ENCODE peak calls at places on chromosomes 6 and 20, in four cellular contexts. D, H, R and Y are unnamed samples.

GRCh38 chr6:3878048-3878666 is 29.0 kb downstream of the FAM50B start:
- DNase-seq in D (no peak), H (no peak), R (no peak), Y (peak)

GRCh38 chr6:43921039-43921438 is 151.0 kb downstream of the VEGFA start:
- DNase-seq in D (no peak), H (no peak), R (no peak), Y (no peak)

GRCh38 chr6:133741375-133741861 is 147.5 kb upstream of the TCF21 start:
- DNase-seq in D (no peak), H (peak), R (no peak), Y (no peak)

GRCh38 chr20:51382986-51383821 is 159.3 kb downstream of the NFATC2 start:
- DNase-seq in D (no peak), H (no peak), R (no peak), Y (no peak)

GRCh38 chr20:49951160-49951559 is 15.0 kb downstream of the RNF114 start:
- DNase-seq in D (no peak), H (no peak), R (no peak), Y (no peak)

GRCh38 chr6:17268114-17268513 is 13.0 kb upstream of the RBM24 start:
- DNase-seq in D (no peak), H (no peak), R (no peak), Y (no peak)

GRCh38 chr6:109081026-109081425 is 13.6 kb downstream of the SESN1 start:
- DNase-seq in D (peak), H (no peak), R (no peak), Y (no peak)

GRCh38 chr20:51085761-51086160 is 62.9 kb upstream of the KCNG1 start:
- DNase-seq in D (no peak), H (peak), R (no peak), Y (no peak)

GRCh38 chr6:43669050-43669921 is 18.3 kb downstream of the MRPS18A start:
- DNase-seq in D (peak), H (no peak), R (no peak), Y (no peak)

GRCh38 chr6:80535914-80536565 is 429.6 kb downstream of the BCKDHB start:
- DNase-seq in D (no peak), H (no peak), R (no peak), Y (no peak)

GRCh38 chr6:21227486-21227885 is 366.1 kb upstream of the SOX4 start:
- DNase-seq in D (no peak), H (no peak), R (no peak), Y (no peak)

GRCh38 chr6:16236648-16237199 is 1.7 kb upstream of the GMPR start:
- DNase-seq in D (no peak), H (no peak), R (peak), Y (no peak)

GRCh38 chr20:57469418-57470211 is 55.3 kb downstream of the CTCFL start:
- DNase-seq in D (no peak), H (no peak), R (no peak), Y (no peak)

GRCh38 chr20:64143018-64143801 is 21.0 kb upstream of the MYT1 start:
- DNase-seq in D (no peak), H (no peak), R (no peak), Y (no peak)

GRCh38 chr6:42742116-42742894 is 3.6 kb downstream of the TBCC start:
- DNase-seq in D (no peak), H (no peak), R (peak), Y (no peak)

GRCh38 chr6:139290787-139291294 is 957 bp downstream of the TXLNB start:
- DNase-seq in D (peak), H (no peak), R (peak), Y (no peak)

GRCh38 chr20:48823960-48824497 is 3.8 kb downstream of the PREX1 start:
- DNase-seq in D (no peak), H (no peak), R (peak), Y (no peak)

GRCh38 chr6:14092861-14093789 is 24.4 kb upstream of the CD83 start:
- DNase-seq in D (no peak), H (no peak), R (no peak), Y (peak)

GRCh38 chr6:37323568-37323967 is 30.2 kb upstream of the RNF8 start:
- DNase-seq in D (no peak), H (no peak), R (no peak), Y (no peak)

GRCh38 chr20:47764154-47764734 is 21.0 kb downstream of the SULF2 start:
- DNase-seq in D (no peak), H (no peak), R (peak), Y (no peak)

GRCh38 chr6:143539106-143539505 is 27.6 kb upstream of the FUCA2 start:
- DNase-seq in D (no peak), H (no peak), R (no peak), Y (no peak)

GRCh38 chr20:77231-77630 is 10.2 kb upstream of the DEFB125 start:
- DNase-seq in D (no peak), H (no peak), R (no peak), Y (no peak)

GRCh38 chr20:19784511-19785172 is 26.6 kb downstream of the RIN2 start:
- DNase-seq in D (peak), H (peak), R (peak), Y (peak)

GRCh38 chr20:45373353-45374100 is 4.6 kb downstream of the TP53TG5 start:
- DNase-seq in D (peak), H (peak), R (peak), Y (peak)

GRCh38 chr6:52015953-52016352 is 71.5 kb downstream of the PKHD1 start:
- DNase-seq in D (no peak), H (no peak), R (no peak), Y (no peak)

GRCh38 chr6:43953256-43953655 is 174.0 kb downstream of the MRPL14 start:
- DNase-seq in D (no peak), H (no peak), R (peak), Y (peak)

GRCh38 chr6:87661503-87661902 is 40.5 kb downstream of the AKIRIN2 start:
- DNase-seq in D (no peak), H (no peak), R (no peak), Y (no peak)

GRCh38 chr20:15547109-15547508 is 1026.1 kb downstream of the KIF16B start:
- DNase-seq in D (no peak), H (no peak), R (no peak), Y (no peak)

GRCh38 chr6:154509421-154510143 is 903 bp downstream of the CNKSR3 start:
- DNase-seq in D (peak), H (no peak), R (no peak), Y (peak)

GRCh38 chr6:11363881-11364576 is 131.6 kb upstream of the NEDD9 start:
- DNase-seq in D (no peak), H (no peak), R (no peak), Y (no peak)

GRCh38 chr6:3151705-3152104 is 5.6 kb downstream of the TUBB2A start:
- DNase-seq in D (no peak), H (no peak), R (no peak), Y (no peak)

GRCh38 chr6:131063028-131063763 is at the start of gene EPB41L2:
- DNase-seq in D (peak), H (peak), R (peak), Y (peak)

GRCh38 chr6:131065824-131066171 is 2.8 kb upstream of the EPB41L2 start:
- DNase-seq in D (no peak), H (no peak), R (no peak), Y (no peak)

GRCh38 chr6:131062245-131063027 is 609 bp downstream of the EPB41L2 start:
- DNase-seq in D (peak), H (no peak), R (peak), Y (no peak)

GRCh38 chr6:131065112-131065823 is 2.2 kb upstream of the EPB41L2 start:
- DNase-seq in D (no peak), H (no peak), R (no peak), Y (no peak)

GRCh38 chr6:131063764-131064272 is 773 bp upstream of the EPB41L2 start:
- DNase-seq in D (no peak), H (no peak), R (no peak), Y (no peak)
- H3K4me3 ChIP-seq in D (peak), H (peak), R (peak), Y (peak)

DNA sequence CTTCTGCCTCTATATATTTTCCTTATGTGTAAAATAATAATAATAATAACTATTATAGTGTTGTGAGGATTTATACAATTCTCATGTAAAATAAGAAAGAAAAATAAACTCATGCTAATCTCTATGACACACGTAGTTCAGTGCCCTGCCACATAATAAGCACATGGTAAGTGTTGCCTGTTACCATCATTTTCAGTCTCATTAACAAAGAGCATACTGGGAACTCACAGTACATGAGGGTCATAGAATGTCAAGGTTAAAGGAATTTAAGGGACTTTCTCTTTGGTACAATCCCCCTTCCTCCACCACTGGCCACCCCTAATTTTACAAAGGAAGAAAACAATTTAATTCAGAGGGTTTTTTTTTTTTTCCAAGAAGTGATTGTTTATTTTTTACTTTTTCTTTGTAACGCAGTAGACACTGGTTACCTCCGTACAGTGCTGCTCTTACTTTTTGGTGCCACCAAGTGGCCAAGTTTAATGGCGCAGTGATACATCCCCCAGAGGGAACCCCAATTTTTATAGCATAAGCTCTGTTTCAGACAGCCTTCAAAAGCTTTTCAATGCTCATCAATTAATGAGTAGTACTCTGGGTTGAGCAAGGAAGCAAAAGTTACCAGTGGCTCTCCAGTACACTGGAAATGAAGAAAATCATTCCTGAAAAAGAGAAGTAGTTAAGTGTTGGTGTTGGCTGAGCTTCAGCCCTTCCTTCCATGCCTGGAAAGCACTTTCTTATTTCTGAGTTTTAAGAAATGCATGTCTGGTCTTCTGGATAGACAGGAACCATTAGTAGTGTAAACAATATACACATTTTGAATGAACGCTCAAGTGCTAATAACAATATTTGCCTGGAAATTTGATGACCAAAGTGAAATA is 129.3 kb upstream of the SMLR1 start:
- DNase-seq in D (peak), H (peak), R (peak), Y (no peak)
- TF ChIP-seq CTCF in D (no peak), H (peak), R (peak), Y (no peak)

GRCh38 chr6:156827382-156827781 is 50.2 kb downstream of the ARID1B start:
- DNase-seq in D (no peak), H (no peak), R (no peak), Y (no peak)
- H3K4me3 ChIP-seq in D (no peak), H (no peak), R (no peak), Y (no peak)

GRCh38 chr6:75308250-75308988 is 23.8 kb upstream of the TMEM30A start:
- DNase-seq in D (no peak), H (no peak), R (no peak), Y (no peak)
- TF ChIP-seq CTCF in D (no peak), H (no peak), R (no peak), Y (no peak)

DNA sequence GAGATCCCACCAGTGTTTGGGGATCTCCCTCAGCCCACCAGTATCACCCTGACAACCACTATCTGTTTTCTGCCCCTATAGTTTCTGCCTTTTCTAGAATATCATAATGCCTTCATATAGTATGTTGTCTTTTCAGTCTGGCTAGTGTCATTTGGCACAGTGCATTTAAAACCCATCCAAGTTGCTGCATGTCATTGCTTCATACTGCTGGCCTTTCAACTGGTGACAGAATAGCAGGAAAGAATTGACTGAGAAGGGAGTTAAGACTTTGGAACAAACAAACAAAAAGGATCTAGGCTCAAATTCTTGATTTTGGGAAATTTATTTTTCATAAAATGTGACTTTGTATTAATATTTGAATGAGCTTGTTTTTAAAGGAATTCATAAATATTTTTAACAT is 4.5 kb downstream of the LMBRD1 start:
- DNase-seq in D (no peak), H (no peak), R (no peak), Y (peak)
- H3K4me3 ChIP-seq in D (no peak), H (no peak), R (no peak), Y (no peak)

GRCh38 chr6:105815657-105816555 is 270.2 kb upstream of the PRDM1 start:
- DNase-seq in D (no peak), H (no peak), R (no peak), Y (no peak)
- TF ChIP-seq CTCF in D (no peak), H (no peak), R (no peak), Y (no peak)

DNA sequence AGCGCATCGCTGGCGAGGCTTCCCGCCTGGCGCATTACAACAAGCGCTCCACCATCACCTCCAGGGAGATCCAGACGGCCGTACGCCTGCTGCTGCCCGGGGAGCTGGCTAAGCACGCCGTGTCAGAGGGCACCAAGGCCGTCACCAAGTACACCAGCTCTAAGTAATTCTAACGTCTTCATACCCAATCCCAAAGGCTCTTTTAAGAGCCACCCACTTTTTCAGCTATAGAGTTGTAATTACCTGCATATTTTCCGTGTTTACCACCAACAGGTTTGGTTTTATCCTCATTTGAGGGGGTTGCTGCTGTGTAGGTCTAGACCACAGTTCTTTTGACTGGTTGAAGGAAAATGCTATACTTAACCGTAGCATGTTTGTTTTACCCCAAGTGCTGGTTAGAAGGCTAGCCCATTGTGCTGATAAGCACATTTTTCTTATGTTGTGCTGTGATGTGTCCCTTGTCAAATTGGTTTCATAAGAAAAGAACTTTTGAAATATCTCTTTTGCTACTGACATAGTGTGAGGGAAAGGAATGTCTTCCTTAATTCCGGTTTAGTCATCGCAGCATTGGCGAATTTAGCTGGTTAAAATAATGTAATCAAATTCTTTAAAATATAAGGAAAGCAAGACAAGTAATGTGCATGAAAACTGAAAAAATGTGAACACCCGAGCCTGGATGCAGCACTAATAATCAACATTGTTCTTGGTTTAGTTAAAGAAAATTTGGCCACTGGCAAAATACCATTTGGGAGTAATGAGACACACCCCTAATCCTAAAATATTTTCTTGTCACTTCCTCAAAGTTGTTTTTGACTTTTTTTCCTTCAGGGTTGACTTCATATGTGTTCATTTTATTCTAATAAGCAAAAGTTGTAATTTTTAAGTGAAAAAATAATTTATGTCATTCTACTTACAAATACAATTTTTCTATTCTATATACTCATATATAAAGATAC is 112.8 kb downstream of the HFE start:
- DNase-seq in D (no peak), H (peak), R (peak), Y (no peak)
- H3K4me3 ChIP-seq in D (peak), H (peak), R (peak), Y (no peak)

GRCh38 chr20:32762754-32763201 is 593 bp downstream of the DNMT3B start:
- DNase-seq in D (peak), H (no peak), R (peak), Y (no peak)

GRCh38 chr20:32764000-32764960 is 2.1 kb downstream of the DNMT3B start:
- DNase-seq in D (no peak), H (no peak), R (peak), Y (no peak)

GRCh38 chr20:32761417-32761830 is 761 bp upstream of the DNMT3B start:
- DNase-seq in D (no peak), H (no peak), R (no peak), Y (no peak)

GRCh38 chr20:32763202-32763999 is 1.2 kb downstream of the DNMT3B start:
- DNase-seq in D (no peak), H (no peak), R (peak), Y (no peak)

DNA sequence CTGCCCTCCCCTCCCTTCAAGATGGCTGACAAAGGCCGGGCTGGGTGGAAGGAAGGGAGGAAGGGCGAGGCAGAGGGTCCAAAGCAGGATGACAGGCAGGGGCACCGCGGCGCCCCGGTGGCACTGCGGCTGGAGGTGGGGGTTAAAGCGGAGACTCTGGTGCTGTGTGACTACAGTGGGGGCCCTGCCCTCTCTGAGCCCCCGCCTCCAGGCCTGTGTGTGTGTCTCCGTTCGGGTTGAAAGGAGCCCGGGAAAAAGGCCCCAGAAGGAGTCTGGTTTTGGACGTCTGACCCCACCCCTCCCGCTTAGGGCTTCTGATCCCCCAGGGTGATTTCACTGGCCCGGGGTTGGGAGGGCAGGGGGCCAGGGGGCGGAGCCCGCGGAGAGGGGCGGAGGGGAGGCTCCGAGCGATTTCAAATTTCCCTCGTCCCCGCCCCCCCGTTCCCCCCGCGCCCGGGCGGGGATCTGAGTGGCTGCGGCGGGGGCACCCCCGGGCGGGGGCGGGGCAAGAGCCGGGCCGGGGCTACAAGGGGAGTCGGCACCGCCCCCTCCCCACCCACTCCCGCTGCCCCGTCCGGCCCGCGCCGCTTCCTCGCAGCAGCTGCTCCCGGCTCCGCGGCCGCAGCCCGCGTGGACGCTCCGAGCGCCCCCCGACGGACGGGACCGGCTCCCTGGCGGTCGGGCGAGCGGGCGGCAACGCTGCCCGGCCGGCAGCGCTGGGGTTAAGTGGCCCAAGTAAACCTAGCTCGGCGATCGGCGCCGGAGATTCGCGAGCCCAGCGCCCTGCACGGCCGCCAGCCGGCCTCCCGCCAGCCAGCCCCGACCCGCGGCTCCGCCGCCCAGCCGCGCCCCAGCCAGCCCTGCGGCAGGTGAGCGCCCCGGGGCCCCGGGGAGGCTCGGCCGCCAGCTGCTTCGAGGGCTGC is at the start of gene DNMT3B:
- DNase-seq in D (peak), H (peak), R (peak), Y (peak)
- TF ChIP-seq CTCF in D (no peak), H (no peak), R (no peak), Y (no peak)